ENCODE peak calls at places on chromosomes 5 and 9, in five cellular contexts. One of them, this sample, is unnamed.

GRCh38 chr5:148966348-148966747 is 96.5 kb downstream of the SH3TC2 start:
- DNase-seq in GM23338: no peak
- DNase-seq in AG08395: no peak
- DNase-seq in NCI-H1417: no peak
- DNase-seq in GDM1: no peak
- DNase-seq in this sample: no peak

GRCh38 chr9:84667571-84668203 is 1.8 kb upstream of the NTRK2 start:
- DNase-seq in GM23338: peak
- DNase-seq in NCI-H1417: no peak
- DNase-seq in AG08395: no peak
- DNase-seq in GDM1: no peak
- DNase-seq in this sample: peak

GRCh38 chr5:151221574-151221973 is 2.3 kb downstream of the CCDC69 start:
- DNase-seq in AG08395: peak
- DNase-seq in NCI-H1417: no peak
- DNase-seq in GM23338: no peak
- DNase-seq in GDM1: no peak
- DNase-seq in this sample: no peak

GRCh38 chr5:168409601-168410458 is 76.4 kb upstream of the RARS1 start:
- DNase-seq in NCI-H1417: no peak
- DNase-seq in AG08395: peak
- DNase-seq in GM23338: no peak
- DNase-seq in GDM1: no peak
- DNase-seq in this sample: no peak

GRCh38 chr9:136687721-136688223 is 515 bp upstream of the AGPAT2 start:
- DNase-seq in GM23338: no peak
- DNase-seq in AG08395: no peak
- DNase-seq in GDM1: no peak
- DNase-seq in NCI-H1417: no peak
- DNase-seq in this sample: no peak

GRCh38 chr5:105952875-105953274 is 1717.9 kb downstream of the EFNA5 start:
- DNase-seq in GM23338: no peak
- DNase-seq in AG08395: no peak
- DNase-seq in NCI-H1417: peak
- DNase-seq in GDM1: no peak
- DNase-seq in this sample: peak

GRCh38 chr5:82381591-82381990 is 103.4 kb upstream of the RPS23 start:
- DNase-seq in GDM1: no peak
- DNase-seq in GM23338: no peak
- DNase-seq in AG08395: no peak
- DNase-seq in NCI-H1417: no peak
- DNase-seq in this sample: no peak

GRCh38 chr9:125966959-125967711 is 220.0 kb downstream of the PBX3 start:
- DNase-seq in NCI-H1417: no peak
- DNase-seq in AG08395: no peak
- DNase-seq in GDM1: no peak
- DNase-seq in GM23338: no peak
- DNase-seq in this sample: no peak

GRCh38 chr5:168187599-168187998 is 103.8 kb upstream of the WWC1 start:
- DNase-seq in NCI-H1417: no peak
- DNase-seq in GM23338: no peak
- DNase-seq in AG08395: no peak
- DNase-seq in GDM1: no peak
- DNase-seq in this sample: no peak

GRCh38 chr9:82031538-82032280 is 43.1 kb downstream of the SPATA31D1 start:
- DNase-seq in GM23338: no peak
- DNase-seq in GDM1: no peak
- DNase-seq in AG08395: peak
- DNase-seq in NCI-H1417: no peak
- DNase-seq in this sample: no peak

GRCh38 chr9:83511051-83511450 is 27.1 kb downstream of the FRMD3 start:
- DNase-seq in GM23338: no peak
- DNase-seq in AG08395: peak
- DNase-seq in GDM1: no peak
- DNase-seq in NCI-H1417: no peak
- DNase-seq in this sample: no peak

GRCh38 chr5:108700928-108701327 is 46.8 kb upstream of the FER start:
- DNase-seq in GDM1: no peak
- DNase-seq in GM23338: no peak
- DNase-seq in NCI-H1417: no peak
- DNase-seq in AG08395: no peak
- DNase-seq in this sample: no peak

GRCh38 chr5:150173154-150173553 is 6.6 kb downstream of the CDX1 start:
- DNase-seq in AG08395: no peak
- DNase-seq in NCI-H1417: no peak
- DNase-seq in GM23338: no peak
- DNase-seq in GDM1: no peak
- DNase-seq in this sample: no peak

GRCh38 chr5:6574537-6574936 is 58.3 kb downstream of the NSUN2 start:
- DNase-seq in NCI-H1417: peak
- DNase-seq in AG08395: no peak
- DNase-seq in GDM1: no peak
- DNase-seq in GM23338: no peak
- DNase-seq in this sample: no peak